ENCODE peak calls at places on chromosomes 1 and 21, in six cellular contexts. One of them, this sample, is unnamed.
A peak's percentile ranks its signal among the peaks of the same experiment; 100 is the strongest.

GRCh38 chr1:29786195-29786594 is 549.9 kb downstream of the PTPRU start:
- DNase-seq in sigmoid colon: no peak
- DNase-seq in lower leg skin: peak; percentile 12
- DNase-seq in adrenal gland: no peak
- DNase-seq in esophagus squamous epithelium: no peak
- DNase-seq in IMR-90: no peak
- DNase-seq in this sample: no peak

GRCh38 chr1:169550294-169550693 is 36.0 kb downstream of the F5 start:
- DNase-seq in sigmoid colon: no peak
- DNase-seq in lower leg skin: no peak
- DNase-seq in IMR-90: peak; percentile 38
- DNase-seq in esophagus squamous epithelium: no peak
- DNase-seq in adrenal gland: no peak
- DNase-seq in this sample: no peak

GRCh38 chr1:68904472-68904871 is 407.6 kb upstream of the DEPDC1 start:
- DNase-seq in IMR-90: no peak
- DNase-seq in lower leg skin: no peak
- DNase-seq in adrenal gland: no peak
- DNase-seq in esophagus squamous epithelium: no peak
- DNase-seq in sigmoid colon: no peak
- DNase-seq in this sample: no peak

GRCh38 chr1:116389013-116389412 is 16.0 kb downstream of the ATP1A1 start:
- DNase-seq in lower leg skin: no peak
- DNase-seq in esophagus squamous epithelium: no peak
- DNase-seq in adrenal gland: no peak
- DNase-seq in IMR-90: no peak
- DNase-seq in sigmoid colon: no peak
- DNase-seq in this sample: peak; percentile 72

GRCh38 chr1:9910080-9910424 is at the start of gene CTNNBIP1:
- DNase-seq in sigmoid colon: no peak
- DNase-seq in IMR-90: no peak
- DNase-seq in esophagus squamous epithelium: no peak
- DNase-seq in adrenal gland: no peak
- DNase-seq in lower leg skin: no peak
- DNase-seq in this sample: no peak

GRCh38 chr1:147580200-147580557 is 38.9 kb downstream of the BCL9 start:
- DNase-seq in sigmoid colon: no peak
- DNase-seq in esophagus squamous epithelium: no peak
- DNase-seq in lower leg skin: no peak
- DNase-seq in adrenal gland: no peak
- DNase-seq in IMR-90: peak; percentile 68
- DNase-seq in this sample: no peak

GRCh38 chr1:176521211-176521610 is 58.2 kb downstream of the PAPPA2 start:
- DNase-seq in esophagus squamous epithelium: no peak
- DNase-seq in lower leg skin: no peak
- DNase-seq in adrenal gland: no peak
- DNase-seq in sigmoid colon: no peak
- DNase-seq in IMR-90: no peak
- DNase-seq in this sample: no peak

GRCh38 chr21:14361958-14362357 is 21.0 kb downstream of the HSPA13 start:
- DNase-seq in lower leg skin: no peak
- DNase-seq in adrenal gland: no peak
- DNase-seq in sigmoid colon: no peak
- DNase-seq in IMR-90: no peak
- DNase-seq in esophagus squamous epithelium: no peak
- DNase-seq in this sample: peak; percentile 37

GRCh38 chr1:182299728-182300581 is 91.6 kb downstream of the GLUL start:
- DNase-seq in sigmoid colon: peak; percentile 76
- DNase-seq in IMR-90: no peak
- DNase-seq in adrenal gland: peak; percentile 38
- DNase-seq in esophagus squamous epithelium: no peak
- DNase-seq in lower leg skin: peak; percentile 49
- DNase-seq in this sample: no peak

GRCh38 chr1:221708076-221708571 is 33.8 kb downstream of the DUSP10 start:
- DNase-seq in IMR-90: no peak
- DNase-seq in adrenal gland: no peak
- DNase-seq in lower leg skin: peak; percentile 54
- DNase-seq in sigmoid colon: no peak
- DNase-seq in esophagus squamous epithelium: no peak
- DNase-seq in this sample: no peak

GRCh38 chr1:156276532-156276931 is 6.1 kb downstream of the SMG5 start:
- DNase-seq in IMR-90: no peak
- DNase-seq in lower leg skin: no peak
- DNase-seq in esophagus squamous epithelium: no peak
- DNase-seq in sigmoid colon: no peak
- DNase-seq in adrenal gland: no peak
- DNase-seq in this sample: no peak

GRCh38 chr1:230848235-230848634 is 20.1 kb downstream of the C1orf198 start:
- DNase-seq in adrenal gland: no peak
- DNase-seq in esophagus squamous epithelium: no peak
- DNase-seq in lower leg skin: no peak
- DNase-seq in sigmoid colon: no peak
- DNase-seq in IMR-90: no peak
- DNase-seq in this sample: no peak

GRCh38 chr1:191674780-191675179 is 483.5 kb upstream of the RGS18 start:
- DNase-seq in lower leg skin: no peak
- DNase-seq in esophagus squamous epithelium: no peak
- DNase-seq in IMR-90: no peak
- DNase-seq in adrenal gland: no peak
- DNase-seq in sigmoid colon: no peak
- DNase-seq in this sample: no peak

GRCh38 chr1:53617382-53618217 is 121.4 kb downstream of the GLIS1 start:
- DNase-seq in esophagus squamous epithelium: no peak
- DNase-seq in adrenal gland: no peak
- DNase-seq in IMR-90: peak; percentile 94
- DNase-seq in lower leg skin: no peak
- DNase-seq in sigmoid colon: peak; percentile 51
- DNase-seq in this sample: no peak

GRCh38 chr1:94806451-94806861 is 13.7 kb upstream of the SLC44A3 start:
- DNase-seq in lower leg skin: no peak
- DNase-seq in adrenal gland: no peak
- DNase-seq in sigmoid colon: no peak
- DNase-seq in IMR-90: peak; percentile 57
- DNase-seq in esophagus squamous epithelium: no peak
- DNase-seq in this sample: no peak

GRCh38 chr1:73593379-73593778 is 604.6 kb downstream of the LRRIQ3 start:
- DNase-seq in sigmoid colon: no peak
- DNase-seq in esophagus squamous epithelium: no peak
- DNase-seq in adrenal gland: no peak
- DNase-seq in lower leg skin: no peak
- DNase-seq in IMR-90: no peak
- DNase-seq in this sample: peak; percentile 72

GRCh38 chr1:238061967-238062613 is 171.4 kb upstream of the ZP4 start:
- DNase-seq in lower leg skin: no peak
- DNase-seq in esophagus squamous epithelium: no peak
- DNase-seq in adrenal gland: no peak
- DNase-seq in IMR-90: peak; percentile 29
- DNase-seq in sigmoid colon: no peak
- DNase-seq in this sample: no peak

GRCh38 chr1:201585099-201585498 is 46.2 kb downstream of the NAV1 start:
- DNase-seq in IMR-90: peak; percentile 51
- DNase-seq in adrenal gland: no peak
- DNase-seq in lower leg skin: no peak
- DNase-seq in sigmoid colon: no peak
- DNase-seq in esophagus squamous epithelium: no peak
- DNase-seq in this sample: no peak

GRCh38 chr1:180182721-180183311 is 28.1 kb downstream of the QSOX1 start:
- DNase-seq in esophagus squamous epithelium: no peak
- DNase-seq in IMR-90: no peak
- DNase-seq in lower leg skin: no peak
- DNase-seq in adrenal gland: no peak
- DNase-seq in sigmoid colon: peak; percentile 55
- DNase-seq in this sample: no peak

GRCh38 chr1:112255080-112255479 is 140.9 kb upstream of the CTTNBP2NL start:
- DNase-seq in IMR-90: peak; percentile 49
- DNase-seq in lower leg skin: no peak
- DNase-seq in adrenal gland: no peak
- DNase-seq in esophagus squamous epithelium: no peak
- DNase-seq in sigmoid colon: no peak
- DNase-seq in this sample: no peak

GRCh38 chr1:150066838-150067183 is 765 bp upstream of the VPS45 start:
- DNase-seq in sigmoid colon: no peak
- DNase-seq in esophagus squamous epithelium: no peak
- DNase-seq in lower leg skin: no peak
- DNase-seq in adrenal gland: peak; percentile 69
- DNase-seq in IMR-90: no peak
- DNase-seq in this sample: peak; percentile 42

GRCh38 chr1:245198755-245199516 is 44.2 kb downstream of the KIF26B start:
- DNase-seq in IMR-90: no peak
- DNase-seq in esophagus squamous epithelium: no peak
- DNase-seq in lower leg skin: no peak
- DNase-seq in sigmoid colon: no peak
- DNase-seq in adrenal gland: no peak
- DNase-seq in this sample: no peak

GRCh38 chr21:25171438-25171837 is 435.8 kb downstream of the MRPL39 start:
- DNase-seq in adrenal gland: no peak
- DNase-seq in lower leg skin: no peak
- DNase-seq in IMR-90: peak; percentile 15
- DNase-seq in esophagus squamous epithelium: no peak
- DNase-seq in sigmoid colon: no peak
- DNase-seq in this sample: no peak

GRCh38 chr1:154466879-154467767 is 34.9 kb upstream of the TDRD10 start:
- DNase-seq in IMR-90: no peak
- DNase-seq in esophagus squamous epithelium: no peak
- DNase-seq in sigmoid colon: no peak
- DNase-seq in adrenal gland: no peak
- DNase-seq in lower leg skin: no peak
- DNase-seq in this sample: no peak
- TF ChIP-seq CTCF in IMR-90: no peak
- TF ChIP-seq CTCF in esophagus squamous epithelium: peak; percentile 24
- TF ChIP-seq CTCF in sigmoid colon: peak; percentile 36
- TF ChIP-seq CTCF in adrenal gland: no peak
- TF ChIP-seq CTCF in lower leg skin: no peak
- TF ChIP-seq CTCF in this sample: peak; percentile 29

DNA sequence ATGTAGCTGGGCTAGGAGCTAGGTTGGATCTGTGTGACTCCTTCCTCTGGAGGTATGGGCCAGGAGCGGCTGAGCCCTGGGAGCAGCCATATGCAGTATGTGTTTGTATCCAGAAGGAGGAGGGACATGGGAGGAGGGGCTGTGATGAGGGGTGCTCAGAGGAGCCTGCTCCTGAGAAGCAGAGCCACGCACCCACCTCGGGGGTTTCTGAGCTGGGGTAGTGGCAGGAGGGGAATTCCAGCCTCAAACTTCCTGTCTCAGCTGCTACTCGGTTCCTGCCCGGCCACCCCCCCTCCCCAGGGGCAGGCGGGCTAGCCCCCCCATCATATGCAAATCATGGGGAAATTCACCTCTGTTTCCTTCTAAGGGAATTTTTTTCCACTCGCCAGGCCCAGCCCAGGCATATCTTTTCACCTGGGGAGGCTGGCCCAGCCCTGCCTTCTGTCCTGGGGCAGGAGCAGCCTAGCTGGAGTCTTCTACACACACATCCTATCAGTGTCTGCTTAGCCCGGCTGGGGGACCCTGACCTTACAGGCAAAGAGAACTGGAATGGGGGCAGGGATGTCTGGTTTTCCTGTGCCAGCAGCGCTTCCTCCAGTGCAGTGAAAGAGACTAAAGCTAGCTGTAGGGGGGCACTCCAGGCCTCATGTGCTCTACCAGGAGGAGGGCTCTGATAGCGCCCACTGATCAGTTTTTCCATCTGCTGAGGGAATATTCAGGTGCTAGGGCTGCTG is 3.0 kb downstream of the ZC3H12A start:
- DNase-seq in sigmoid colon: no peak
- DNase-seq in adrenal gland: no peak
- DNase-seq in lower leg skin: no peak
- DNase-seq in IMR-90: peak; percentile 78
- DNase-seq in esophagus squamous epithelium: no peak
- DNase-seq in this sample: no peak
- TF ChIP-seq POLR2A in sigmoid colon: no peak
- TF ChIP-seq POLR2A in adrenal gland: no peak
- TF ChIP-seq POLR2A in lower leg skin: no peak
- TF ChIP-seq POLR2A in IMR-90: peak; percentile 7
- TF ChIP-seq POLR2A in esophagus squamous epithelium: no peak
- TF ChIP-seq POLR2A in this sample: peak; percentile 64

GRCh38 chr1:226304291-226304955 is 4.5 kb downstream of the LIN9 start:
- DNase-seq in sigmoid colon: no peak
- DNase-seq in lower leg skin: no peak
- DNase-seq in esophagus squamous epithelium: no peak
- DNase-seq in adrenal gland: no peak
- DNase-seq in IMR-90: no peak
- DNase-seq in this sample: no peak
- TF ChIP-seq CTCF in sigmoid colon: no peak
- TF ChIP-seq CTCF in lower leg skin: no peak
- TF ChIP-seq CTCF in esophagus squamous epithelium: no peak
- TF ChIP-seq CTCF in adrenal gland: no peak
- TF ChIP-seq CTCF in IMR-90: no peak
- TF ChIP-seq CTCF in this sample: no peak

GRCh38 chr1:23791434-23792047 is 596 bp downstream of the LYPLA2 start:
- DNase-seq in lower leg skin: no peak
- DNase-seq in adrenal gland: no peak
- DNase-seq in esophagus squamous epithelium: no peak
- DNase-seq in sigmoid colon: peak; percentile 71
- DNase-seq in IMR-90: no peak
- DNase-seq in this sample: no peak

GRCh38 chr1:23793018-23793781 is 2.3 kb downstream of the LYPLA2 start:
- DNase-seq in lower leg skin: no peak
- DNase-seq in esophagus squamous epithelium: no peak
- DNase-seq in IMR-90: no peak
- DNase-seq in adrenal gland: peak; percentile 51
- DNase-seq in sigmoid colon: no peak
- DNase-seq in this sample: peak; percentile 50

GRCh38 chr1:23792151-23792945 is 1.4 kb downstream of the LYPLA2 start:
- DNase-seq in sigmoid colon: no peak
- DNase-seq in esophagus squamous epithelium: no peak
- DNase-seq in IMR-90: no peak
- DNase-seq in lower leg skin: no peak
- DNase-seq in adrenal gland: no peak
- DNase-seq in this sample: no peak

GRCh38 chr1:23788695-23789094 is 2.2 kb upstream of the LYPLA2 start:
- DNase-seq in IMR-90: no peak
- DNase-seq in esophagus squamous epithelium: no peak
- DNase-seq in sigmoid colon: no peak
- DNase-seq in lower leg skin: no peak
- DNase-seq in adrenal gland: no peak
- DNase-seq in this sample: no peak

DNA sequence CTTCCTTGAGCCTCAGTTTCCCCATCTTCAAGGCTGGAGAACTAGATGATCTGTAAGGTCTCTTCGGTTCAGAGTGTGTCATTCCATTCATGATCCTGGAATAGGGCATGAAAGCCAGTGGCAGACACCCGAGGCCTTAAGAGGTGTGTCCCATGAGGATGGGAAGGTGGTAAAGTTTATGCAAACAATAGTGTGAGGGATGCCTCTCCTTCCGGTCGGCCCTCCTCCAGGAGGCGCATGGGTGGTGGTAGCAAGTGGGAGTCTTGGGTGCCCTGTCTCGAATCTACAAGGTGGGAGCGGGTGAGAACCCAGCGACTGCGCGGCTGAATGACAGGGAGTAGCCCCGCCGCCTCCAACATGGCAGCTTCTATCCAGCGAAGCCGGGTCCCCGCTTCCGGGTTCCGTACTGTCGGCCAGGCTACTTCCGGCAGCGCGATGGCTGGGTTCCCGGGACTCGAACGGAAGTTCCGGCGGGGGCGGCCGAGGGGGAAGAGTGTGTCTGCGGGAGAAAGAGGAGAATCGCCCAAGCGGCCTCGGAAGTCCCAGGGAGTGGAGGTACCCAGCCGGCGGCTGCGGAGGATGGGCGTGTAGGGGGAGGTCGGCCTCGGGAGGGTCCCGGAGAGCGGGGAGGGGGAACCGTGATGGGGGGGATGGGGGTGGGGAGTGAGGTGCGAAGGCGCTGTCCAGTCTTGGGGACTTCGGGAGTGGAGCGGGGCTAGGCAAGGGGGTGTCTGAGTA is at the start of gene LYPLA2:
- DNase-seq in esophagus squamous epithelium: peak; percentile 41
- DNase-seq in lower leg skin: peak; percentile 93
- DNase-seq in adrenal gland: peak; percentile 91
- DNase-seq in sigmoid colon: peak; percentile 97
- DNase-seq in IMR-90: peak; percentile 86
- DNase-seq in this sample: peak; percentile 95
- TF ChIP-seq POLR2A in esophagus squamous epithelium: peak; percentile 15
- TF ChIP-seq POLR2A in lower leg skin: no peak
- TF ChIP-seq POLR2A in adrenal gland: no peak
- TF ChIP-seq POLR2A in sigmoid colon: no peak
- TF ChIP-seq POLR2A in IMR-90: peak; percentile 83
- TF ChIP-seq POLR2A in this sample: peak; percentile 61

This sample was measured in prostate gland.